ENCODE peak calls at places on chromosomes 3 and 15, in eight cellular contexts. X, N, I, K, G, Q, C and V are unnamed samples.

GRCh38 chr3:47571391-47572165 is 7.1 kb downstream of the CSPG5 start:
- DNase-seq in X (no peak), N (no peak), I (no peak), K (no peak), G (no peak), Q (no peak), C (no peak), V (no peak)

GRCh38 chr15:34239151-34239761 is 14.4 kb downstream of the EMC4 start:
- DNase-seq in X (no peak), N (no peak), I (no peak), K (no peak), G (no peak), Q (no peak), C (no peak), V (no peak)

GRCh38 chr3:71186816-71187215 is 396.7 kb downstream of the FOXP1 start:
- DNase-seq in X (no peak), N (no peak), I (peak; percentile 65), K (no peak), G (no peak), Q (no peak), C (no peak), V (no peak)

GRCh38 chr3:13037458-13038117 is 35.6 kb downstream of the IQSEC1 start:
- DNase-seq in X (no peak), N (no peak), I (no peak), K (no peak), G (no peak), Q (no peak), C (no peak), V (no peak)

GRCh38 chr3:129000742-129001100 is 383 bp upstream of the EFCC1 start:
- DNase-seq in X (no peak), N (no peak), I (no peak), K (no peak), G (no peak), Q (no peak), C (no peak), V (no peak)

GRCh38 chr15:49379996-49380395 is 43.0 kb upstream of the FGF7 start:
- DNase-seq in X (no peak), N (no peak), I (no peak), K (no peak), G (no peak), Q (peak; percentile 22), C (no peak), V (peak; percentile 36)

GRCh38 chr15:36814708-36815107 is 235.3 kb downstream of the CDIN1 start:
- DNase-seq in X (no peak), N (no peak), I (no peak), K (no peak), G (peak; percentile 56), Q (no peak), C (no peak), V (no peak)

GRCh38 chr3:39272191-39272590 is 7.6 kb downstream of the CX3CR1 start:
- DNase-seq in X (no peak), N (no peak), I (no peak), K (no peak), G (no peak), Q (no peak), C (no peak), V (no peak)

GRCh38 chr3:10926831-10927521 is 65.6 kb upstream of the SLC6A1 start:
- DNase-seq in X (no peak), N (no peak), I (no peak), K (no peak), G (no peak), Q (no peak), C (no peak), V (no peak)

GRCh38 chr15:83449928-83450501 is 2.9 kb downstream of the SH3GL3 start:
- DNase-seq in X (no peak), N (no peak), I (no peak), K (no peak), G (no peak), Q (no peak), C (no peak), V (no peak)

GRCh38 chr3:40317061-40317676 is 7.7 kb downstream of the EIF1B start:
- DNase-seq in X (no peak), N (no peak), I (peak; percentile 53), K (no peak), G (peak; percentile 78), Q (no peak), C (peak; percentile 30), V (no peak)

GRCh38 chr3:127194601-127195187 is 1.8 kb downstream of the PRR23E start:
- DNase-seq in X (no peak), N (no peak), I (peak; percentile 10), K (no peak), G (no peak), Q (no peak), C (no peak), V (no peak)

GRCh38 chr3:138950006-138950644 is 3.1 kb downstream of the FOXL2NB start:
- DNase-seq in X (peak; percentile 28), N (no peak), I (no peak), K (no peak), G (peak; percentile 70), Q (peak; percentile 79), C (no peak), V (no peak)

DNA sequence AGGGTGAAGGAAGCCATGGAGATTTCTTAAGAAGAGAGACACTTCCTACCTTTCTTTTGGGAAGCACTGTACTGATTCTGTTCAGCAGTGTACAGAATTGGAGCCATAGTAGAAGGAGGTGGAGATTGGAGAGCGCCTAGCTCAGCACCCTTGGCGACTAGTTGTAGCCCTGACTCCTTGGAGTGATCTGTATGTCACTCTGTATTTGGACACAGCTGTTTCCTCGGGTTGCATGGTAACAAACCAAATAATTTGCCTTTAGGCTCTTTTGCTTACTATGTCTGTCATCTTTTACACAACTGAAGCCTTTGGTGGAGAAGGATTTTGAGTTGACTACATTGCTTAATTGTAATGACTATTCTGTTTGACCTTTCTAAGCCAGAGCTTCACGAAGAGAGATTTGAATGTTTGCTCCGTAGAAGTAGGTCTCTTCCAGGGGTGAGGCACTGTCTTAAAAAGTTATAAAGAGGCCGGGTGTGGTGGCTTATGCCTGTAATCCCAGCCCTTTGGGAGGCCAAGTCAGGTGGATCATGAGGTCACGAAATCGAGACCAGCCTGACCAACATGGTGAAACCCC is 77.1 kb downstream of the AKAP13 start:
- DNase-seq in X (no peak), N (no peak), I (no peak), K (no peak), G (no peak), Q (no peak), C (no peak), V (no peak)
- H3K4me1 ChIP-seq in X (peaks cover 53% of the 10 kb centered on the region), N (no peaks in the 10 kb centered on the region), I (peaks cover 3% of the 10 kb centered on the region), K (no peaks in the 10 kb centered on the region), G (peaks cover 23% of the 10 kb centered on the region), Q (no peaks in the 10 kb centered on the region), C (peaks cover 28% of the 10 kb centered on the region), V (peaks cover 20% of the 10 kb centered on the region)

GRCh38 chr15:68699124-68699880 is 120.5 kb downstream of the CORO2B start:
- DNase-seq in X (no peak), N (no peak), I (no peak), K (no peak), G (no peak), Q (no peak), C (no peak), V (no peak)
- TF ChIP-seq CTCF in X (no peak), N (no peak), I (no peak), K (no peak), G (no peak), Q (no peak), C (no peak), V (no peak)

GRCh38 chr3:38141952-38142273 is 3.5 kb downstream of the MYD88 start:
- DNase-seq in X (no peak), N (no peak), I (no peak), K (no peak), G (no peak), Q (no peak), C (no peak), V (no peak)

GRCh38 chr3:38140326-38141172 is 2.1 kb downstream of the MYD88 start:
- DNase-seq in X (no peak), N (no peak), I (no peak), K (no peak), G (no peak), Q (no peak), C (no peak), V (peak; percentile 24)

GRCh38 chr3:38141173-38141951 is 2.9 kb downstream of the MYD88 start:
- DNase-seq in X (no peak), N (no peak), I (no peak), K (no peak), G (no peak), Q (no peak), C (no peak), V (peak; percentile 42)

GRCh38 chr3:38142959-38143358 is 4.5 kb downstream of the MYD88 start:
- DNase-seq in X (no peak), N (no peak), I (no peak), K (no peak), G (no peak), Q (no peak), C (no peak), V (no peak)

DNA sequence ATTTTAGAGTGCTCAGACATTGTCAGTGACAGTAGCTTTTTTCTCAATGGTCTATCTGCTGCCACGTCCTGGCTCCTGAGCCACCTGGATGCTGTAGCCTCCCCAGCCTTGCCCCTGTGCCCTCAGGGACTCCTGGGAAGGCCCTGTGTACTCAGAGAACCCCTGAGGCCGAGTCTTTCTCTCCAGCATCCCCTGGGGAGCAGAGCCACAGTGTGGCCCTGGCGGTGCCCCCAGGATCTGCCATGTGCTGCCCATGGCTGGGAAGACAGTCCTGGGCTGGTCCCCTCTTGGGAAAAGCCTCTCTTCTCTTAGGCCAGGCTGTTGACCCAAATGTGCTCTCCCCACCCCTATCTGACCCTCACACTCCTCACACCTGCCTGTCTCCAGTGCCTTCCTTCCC is 5.0 kb downstream of the MYD88 start:
- DNase-seq in X (no peak), N (no peak), I (no peak), K (no peak), G (no peak), Q (no peak), C (no peak), V (peak; percentile 32)
- H3K4me3 ChIP-seq in X (no peak overlapping the region), N (no peak overlapping the region), I (no peak overlapping the region), K (no peak overlapping the region), G (no peak overlapping the region), Q (no peak overlapping the region), C (no peak overlapping the region), V (no peak overlapping the region)

GRCh38 chr15:78069052-78069414 is 8.5 kb downstream of the TBC1D2B start:
- DNase-seq in X (no peak), N (no peak), I (no peak), K (no peak), G (no peak), Q (no peak), C (no peak), V (no peak)
- H3K4me1 ChIP-seq in X (peaks cover 81% of the 10 kb centered on the region), N (peaks cover 21% of the 10 kb centered on the region), I (peaks cover 19% of the 10 kb centered on the region), K (peaks cover 57% of the 10 kb centered on the region), G (no peaks in the 10 kb centered on the region), Q (peaks cover 51% of the 10 kb centered on the region), C (peaks cover 25% of the 10 kb centered on the region), V (peaks cover 98% of the 10 kb centered on the region)

DNA sequence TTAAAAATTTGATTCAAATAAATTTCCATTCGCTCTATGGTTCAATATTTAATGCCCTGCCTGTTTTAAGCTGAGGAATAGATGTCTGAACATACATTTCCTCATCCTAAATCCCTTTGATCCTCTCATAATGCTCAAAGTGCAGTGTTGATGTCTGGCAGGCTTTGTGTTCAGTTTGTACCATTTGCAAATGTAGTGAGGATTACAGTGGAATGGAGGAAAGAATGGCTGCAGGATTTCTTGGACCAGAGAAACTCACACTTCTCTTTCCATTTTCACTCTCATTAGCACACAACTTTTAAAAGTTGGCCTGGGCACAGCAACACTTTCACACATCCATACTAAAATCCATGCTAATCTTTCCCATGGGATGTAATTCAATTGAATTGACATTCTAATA is 28.5 kb upstream of the THRB start:
- DNase-seq in X (no peak), N (no peak), I (no peak), K (no peak), G (no peak), Q (no peak), C (no peak), V (no peak)
- TF ChIP-seq CTCF in X (no peak), N (no peak), I (no peak), K (no peak), G (no peak), Q (no peak), C (no peak), V (no peak)

GRCh38 chr3:172666873-172667694 is 43.8 kb downstream of the NCEH1 start:
- DNase-seq in X (no peak), N (peak; percentile 65), I (peak; percentile 93), K (peak; percentile 38), G (peak; percentile 90), Q (no peak), C (peak; percentile 79), V (no peak)
- H3K4me3 ChIP-seq in X (no peak overlapping the region), N (no peak overlapping the region), I (no peak overlapping the region), K (no peak overlapping the region), G (no peak overlapping the region), Q (no peak overlapping the region), C (no peak overlapping the region), V (peak overlapping the region; percentile 27)